ENCODE peak calls at places on chromosomes 16 and 17, in five cellular contexts. W is A549, R is heart left ventricle, B is IMR-90, V is endothelial cell of umbilical vein. M is an unnamed sample.

GRCh38 chr16:49528035-49528434 is 154.4 kb downstream of the C16orf78 start:
- DNase-seq in R (no peak), V (peak; percentile 40), W (no peak), B (no peak), M (peak; percentile 53)

GRCh38 chr17:7932949-7933348 is 943 bp downstream of the CNTROB start:
- DNase-seq in W (peak; percentile 71), R (peak; percentile 36), B (peak; percentile 61), V (peak; percentile 52), M (peak; percentile 37)

GRCh38 chr16:14182999-14183398 is 111.9 kb downstream of the MRTFB start:
- DNase-seq in R (no peak), B (no peak), V (no peak), W (no peak), M (no peak)

GRCh38 chr16:14509675-14510132 is 120.4 kb downstream of the PARN start:
- DNase-seq in B (no peak), R (no peak), V (no peak), W (no peak), M (no peak)

GRCh38 chr16:89052824-89053724 is 40.6 kb upstream of the ACSF3 start:
- DNase-seq in R (no peak), V (no peak), W (peak; percentile 76), B (peak; percentile 2), M (no peak)

GRCh38 chr17:29881256-29881655 is 48.8 kb downstream of the SSH2 start:
- DNase-seq in B (no peak), R (no peak), W (no peak), V (no peak), M (no peak)

GRCh38 chr17:4386406-4386805 is 19.9 kb upstream of the UBE2G1 start:
- DNase-seq in V (no peak), W (no peak), R (no peak), B (no peak), M (no peak)

GRCh38 chr17:40827746-40828453 is 5.5 kb upstream of the KRT10 start:
- DNase-seq in W (peak; percentile 36), R (no peak), B (no peak), V (no peak), M (no peak)

GRCh38 chr17:15944720-15945492 is at the start of gene ADORA2B:
- DNase-seq in R (peak; percentile 72), B (peak; percentile 71), V (peak; percentile 85), W (peak; percentile 75), M (peak; percentile 61)

GRCh38 chr17:15444805-15445204 is 22.6 kb downstream of the CDRT4 start:
- DNase-seq in W (no peak), V (peak; percentile 96), R (no peak), B (no peak), M (no peak)

GRCh38 chr17:62790554-62790953 is 17.6 kb downstream of the MARCHF10 start:
- DNase-seq in V (no peak), B (peak; percentile 93), R (no peak), W (peak; percentile 80), M (no peak)

GRCh38 chr16:325375-326155 is 27.0 kb downstream of the AXIN1 start:
- DNase-seq in W (no peak), V (no peak), B (no peak), R (no peak), M (no peak)

GRCh38 chr16:67017810-67018488 is 11.0 kb upstream of the CBFB start:
- DNase-seq in V (peak; percentile 89), R (no peak), W (peak; percentile 97), B (peak; percentile 95), M (peak; percentile 30)

GRCh38 chr17:1630662-1631061 is 2.0 kb upstream of the SLC43A2 start:
- DNase-seq in B (no peak), V (no peak), W (no peak), R (no peak), M (no peak)

GRCh38 chr16:66894948-66895696 is 14.8 kb downstream of the PDP2 start:
- DNase-seq in B (peak; percentile 76), W (peak; percentile 78), V (peak; percentile 64), R (peak; percentile 76), M (peak; percentile 81)

GRCh38 chr16:97822-98221 is 19.8 kb downstream of the MPG start:
- DNase-seq in B (peak; percentile 53), V (no peak), W (no peak), R (no peak), M (no peak)

GRCh38 chr16:56332464-56333079 is 92.8 kb downstream of the AMFR start:
- DNase-seq in W (peak; percentile 86), R (peak; percentile 72), B (peak; percentile 45), V (peak; percentile 35), M (peak; percentile 46)

GRCh38 chr17:40577611-40578065 is 12.4 kb upstream of the CCR7 start:
- DNase-seq in W (no peak), B (no peak), R (no peak), V (no peak), M (no peak)

GRCh38 chr16:84062734-84063640 is 20.4 kb upstream of the SLC38A8 start:
- DNase-seq in B (peak; percentile 74), V (peak; percentile 73), R (peak; percentile 80), W (peak; percentile 78), M (peak; percentile 53)

GRCh38 chr16:68246671-68247070 is 1.5 kb downstream of the PLA2G15 start:
- DNase-seq in V (no peak), R (peak; percentile 55), W (no peak), B (no peak), M (no peak)

GRCh38 chr16:48879173-48879926 is 269.4 kb upstream of the N4BP1 start:
- DNase-seq in B (no peak), W (no peak), R (no peak), V (no peak), M (no peak)

GRCh38 chr17:78751447-78752067 is 30.5 kb downstream of the CYTH1 start:
- DNase-seq in B (no peak), W (no peak), V (no peak), R (no peak), M (no peak)

GRCh38 chr17:2222901-2223616 is 80.5 kb downstream of the SMG6 start:
- DNase-seq in R (peak; percentile 87), B (peak; percentile 80), V (peak; percentile 66), W (no peak), M (no peak)

GRCh38 chr17:16926591-16927451 is 45.1 kb downstream of the TNFRSF13B start:
- DNase-seq in W (no peak), B (no peak), V (no peak), R (no peak), M (no peak)

GRCh38 chr17:6532441-6532885 is 23.9 kb downstream of the PITPNM3 start:
- DNase-seq in B (no peak), W (no peak), V (no peak), R (no peak), M (no peak)

GRCh38 chr17:39450051-39450450 is 1.0 kb downstream of the MED1 start:
- DNase-seq in V (no peak), B (no peak), R (no peak), W (no peak), M (no peak)

GRCh38 chr16:85028638-85029412 is 1.2 kb downstream of the KIAA0513 start:
- DNase-seq in R (peak; percentile 55), V (peak; percentile 84), W (no peak), B (peak; percentile 47), M (no peak)

GRCh38 chr16:84782841-84783240 is 36.9 kb upstream of the CRISPLD2 start:
- DNase-seq in B (no peak), R (no peak), W (no peak), V (no peak), M (no peak)

GRCh38 chr17:17015221-17015620 is 27.0 kb upstream of the MPRIP start:
- DNase-seq in W (no peak), B (no peak), R (no peak), V (no peak), M (no peak)

GRCh38 chr16:12896562-12896961 is 4.8 kb upstream of the SHISA9 start:
- DNase-seq in V (peak; percentile 18), W (peak; percentile 60), R (no peak), B (no peak), M (no peak)

GRCh38 chr16:23952128-23953041 is 116.6 kb downstream of the PRKCB start:
- DNase-seq in B (peak; percentile 21), V (no peak), R (no peak), W (no peak), M (no peak)

GRCh38 chr17:57955183-57955952 is at the start of gene CUEDC1:
- DNase-seq in B (peak; percentile 39), V (peak; percentile 56), R (peak; percentile 91), W (peak; percentile 69), M (peak; percentile 73)

GRCh38 chr16:901715-902601 is 68.8 kb downstream of the LMF1 start:
- DNase-seq in V (no peak), R (peak; percentile 31), W (no peak), B (no peak), M (no peak)

GRCh38 chr17:38742431-38743308 is 5.5 kb downstream of the PCGF2 start:
- DNase-seq in V (peak; percentile 77), R (peak; percentile 52), W (peak; percentile 51), B (peak; percentile 84), M (peak; percentile 77)

GRCh38 chr17:80577876-80578275 is 33.2 kb downstream of the RPTOR start:
- DNase-seq in V (no peak), R (no peak), W (no peak), B (no peak), M (no peak)

GRCh38 chr17:27481327-27481726 is 25.1 kb downstream of the KSR1 start:
- DNase-seq in W (no peak), B (no peak), R (no peak), V (no peak), M (no peak)

GRCh38 chr17:80168371-80168770 is 1.5 kb upstream of the CARD14 start:
- DNase-seq in B (no peak), W (no peak), V (no peak), R (no peak), M (no peak)

DNA sequence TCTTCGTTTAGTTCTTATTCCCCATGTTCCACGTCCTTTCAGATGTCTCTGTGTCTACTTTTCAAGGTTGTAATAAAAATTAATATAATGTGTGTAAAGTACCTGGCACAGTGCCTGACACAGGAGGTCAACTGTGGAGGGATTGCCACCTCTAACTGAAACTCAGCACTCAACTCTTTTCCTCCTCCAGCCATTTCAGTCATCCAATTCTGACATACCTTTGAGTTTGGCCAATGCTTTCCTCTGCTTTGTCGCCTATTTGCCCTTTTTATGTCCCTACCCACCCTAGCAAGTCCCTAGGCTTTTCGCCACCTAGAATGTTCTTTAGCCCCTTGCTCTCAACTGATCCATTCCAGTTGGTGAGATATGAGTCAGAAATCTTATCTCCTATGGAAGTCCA is 1.6 kb downstream of the UBE2Z start:
- DNase-seq in R (no peak), W (no peak), V (peak; percentile 43), B (peak; percentile 27), M (no peak)
- H3K4me3 ChIP-seq in R (no peak overlapping the region), W (peak overlapping the region; percentile 89), V (peak overlapping the region; percentile 50), B (peak overlapping the region; percentile 68), M (no peak overlapping the region)

GRCh38 chr17:35943537-35943936 is at the start of gene LYZL6:
- DNase-seq in R (no peak), V (no peak), W (no peak), B (no peak), M (no peak)
- TF ChIP-seq POLR2A in R (no peak), V (no peak), W (no peak), B (no peak), M (no peak)

DNA sequence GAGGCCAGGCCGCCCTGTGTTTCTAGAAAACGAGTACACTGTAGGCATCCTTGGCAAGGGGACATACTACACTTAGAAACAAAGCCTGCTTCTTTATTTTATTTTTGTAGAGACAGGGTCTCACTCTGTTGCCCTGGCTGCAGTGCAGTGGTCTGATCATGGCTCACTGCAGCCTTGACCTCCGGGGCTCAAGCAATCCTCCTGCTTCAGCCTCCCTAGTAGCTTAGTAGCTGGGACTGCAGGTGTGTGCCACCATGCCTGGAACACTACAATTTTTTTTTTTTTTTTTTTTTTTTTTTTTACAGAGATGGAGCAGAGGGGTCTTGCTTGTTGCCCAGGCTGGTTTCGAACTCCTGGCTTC is 78.2 kb downstream of the WIPI1 start:
- DNase-seq in R (no peak), W (no peak), V (no peak), B (no peak), M (no peak)
- H3K27ac ChIP-seq in R (peak overlapping the region; percentile 97), W (peak overlapping the region; percentile 84), V (peak overlapping the region; percentile 75), B (peak overlapping the region; percentile 91), M (peak overlapping the region; percentile 92)

GRCh38 chr16:30416624-30417298 is 9.4 kb downstream of the ZNF771 start:
- DNase-seq in B (no peak), V (no peak), R (no peak), W (no peak), M (no peak)
- H3K4me3 ChIP-seq in B (no peak overlapping the region), V (no peak overlapping the region), R (no peak overlapping the region), W (peak overlapping the region; percentile 66), M (no peak overlapping the region)

M was measured in ovary.